ENCODE peak calls at places on chromosomes 13 and 19, in nine cellular contexts. N, G, L, D, W, R, T, J and A are unnamed samples.

GRCh38 chr13:98686281-98686680 is 66.2 kb downstream of the SLC15A1 start:
- DNase-seq in R (no peak), W (no peak), L (no peak), T (no peak), J (no peak), N (no peak), G (no peak), D (no peak), A (no peak)

GRCh38 chr19:37941820-37942515 is 35.0 kb downstream of the SIPA1L3 start:
- DNase-seq in T (no peak), D (no peak), J (peak; percentile 41), W (no peak), R (no peak), N (no peak), L (no peak), G (no peak), A (no peak)

GRCh38 chr19:46487802-46488445 is 7.7 kb downstream of the PNMA8B start:
- DNase-seq in R (peak; percentile 79), T (peak; percentile 36), D (peak; percentile 57), L (peak; percentile 86), W (peak; percentile 83), J (peak; percentile 64), G (peak; percentile 67), N (peak; percentile 46), A (peak; percentile 60)

GRCh38 chr13:41053384-41053826 is 7.9 kb upstream of the WBP4 start:
- DNase-seq in R (no peak), G (no peak), T (no peak), J (no peak), L (no peak), D (no peak), W (no peak), N (peak; percentile 74), A (no peak)

GRCh38 chr19:2962018-2962670 is 15.2 kb upstream of the TLE6 start:
- DNase-seq in W (peak; percentile 74), L (no peak), R (no peak), T (peak; percentile 73), G (no peak), D (peak; percentile 80), N (peak; percentile 66), J (peak; percentile 83), A (peak; percentile 79)

GRCh38 chr19:28234637-28235036 is 978.3 kb downstream of the UQCRFS1 start:
- DNase-seq in N (no peak), D (no peak), L (no peak), R (no peak), T (peak; percentile 46), W (no peak), G (no peak), J (no peak), A (no peak)

GRCh38 chr19:44202470-44202869 is 9.9 kb upstream of the ZNF227 start:
- DNase-seq in N (no peak), D (no peak), J (no peak), T (peak; percentile 10), R (no peak), G (no peak), L (no peak), W (no peak), A (no peak)

GRCh38 chr13:107348931-107349330 is 781.0 kb upstream of the ARGLU1 start:
- DNase-seq in R (no peak), J (peak; percentile 11), N (peak; percentile 17), L (no peak), T (no peak), G (no peak), W (no peak), D (no peak), A (no peak)

GRCh38 chr13:20401958-20402856 is 123.5 kb downstream of the CRYL1 start:
- DNase-seq in L (no peak), G (no peak), J (no peak), D (no peak), T (peak; percentile 72), W (no peak), N (no peak), R (no peak), A (no peak)

GRCh38 chr19:34365463-34366401 is 736 bp downstream of the GPI start:
- DNase-seq in W (peak; percentile 35), L (peak; percentile 74), J (peak; percentile 31), G (no peak), T (peak; percentile 40), D (no peak), R (peak; percentile 45), N (peak; percentile 2), A (no peak)

GRCh38 chr13:37448072-37448471 is 150.5 kb downstream of the POSTN start:
- DNase-seq in D (no peak), G (no peak), W (no peak), T (no peak), N (no peak), L (no peak), R (no peak), J (no peak), A (no peak)

GRCh38 chr13:99085139-99085845 is 107.4 kb upstream of the DOCK9 start:
- DNase-seq in G (no peak), R (no peak), D (no peak), T (no peak), N (no peak), W (peak; percentile 37), L (no peak), J (no peak), A (no peak)

GRCh38 chr19:38452430-38453366 is 19.2 kb downstream of the RYR1 start:
- DNase-seq in L (no peak), J (no peak), R (peak; percentile 53), T (no peak), G (peak; percentile 5), W (peak; percentile 7), N (no peak), D (no peak), A (no peak)

GRCh38 chr13:36979361-36980040 is 19.6 kb downstream of the ALG5 start:
- DNase-seq in L (no peak), J (no peak), D (no peak), G (no peak), R (no peak), T (no peak), W (no peak), N (no peak), A (no peak)

GRCh38 chr13:41212881-41213280 is 18.5 kb upstream of the KBTBD7 start:
- DNase-seq in J (no peak), D (no peak), R (no peak), L (no peak), N (no peak), G (no peak), T (no peak), W (no peak), A (no peak)

GRCh38 chr19:313988-314815 is 23.0 kb upstream of the PLPP2 start:
- DNase-seq in D (no peak), W (no peak), G (no peak), R (no peak), L (peak; percentile 52), T (no peak), N (no peak), J (no peak), A (no peak)

GRCh38 chr13:36163809-36164308 is 32.7 kb upstream of the DCLK1 start:
- DNase-seq in N (no peak), R (peak; percentile 51), D (peak; percentile 33), L (peak; percentile 84), J (no peak), T (peak; percentile 6), W (no peak), G (no peak), A (peak; percentile 92)

GRCh38 chr19:14072535-14073231 is at the start of gene MISP3:
- DNase-seq in T (no peak), J (peak; percentile 42), D (peak; percentile 41), G (no peak), N (no peak), R (peak; percentile 62), L (peak; percentile 73), W (peak; percentile 66), A (no peak)

GRCh38 chr19:48543121-48543710 is 8.8 kb upstream of the SULT2B1 start:
- DNase-seq in G (no peak), T (peak; percentile 68), R (peak; percentile 32), W (no peak), L (no peak), D (no peak), J (peak; percentile 67), N (no peak), A (peak; percentile 52)

GRCh38 chr19:49636230-49636932 is 3.6 kb downstream of the RRAS start:
- DNase-seq in L (no peak), N (no peak), T (no peak), J (no peak), W (no peak), G (no peak), D (no peak), R (no peak), A (no peak)

GRCh38 chr13:33150146-33150545 is 133.9 kb downstream of the KL start:
- DNase-seq in R (no peak), J (no peak), N (no peak), L (no peak), W (no peak), T (no peak), G (no peak), D (peak; percentile 32), A (no peak)

GRCh38 chr19:5288347-5288739 is 52.3 kb downstream of the PTPRS start:
- DNase-seq in R (no peak), D (no peak), T (no peak), J (no peak), W (no peak), N (no peak), L (no peak), G (no peak), A (no peak)

GRCh38 chr19:15251010-15251748 is 18.9 kb upstream of the EPHX3 start:
- DNase-seq in W (no peak), L (peak; percentile 88), D (no peak), N (no peak), G (no peak), J (no peak), T (peak; percentile 67), R (peak; percentile 57), A (peak; percentile 47)

GRCh38 chr13:59755647-59756290 is 408.0 kb downstream of the DIAPH3 start:
- DNase-seq in T (no peak), R (no peak), D (no peak), L (no peak), N (no peak), W (no peak), G (no peak), J (no peak), A (no peak)

GRCh38 chr19:18173572-18174294 is at the start of gene IFI30:
- DNase-seq in G (no peak), N (peak; percentile 49), J (peak; percentile 36), W (peak; percentile 75), T (peak; percentile 59), R (peak; percentile 75), L (peak; percentile 90), D (no peak), A (peak; percentile 73)

GRCh38 chr13:20035130-20035529 is 76.6 kb downstream of the ZMYM2 start:
- DNase-seq in G (no peak), T (no peak), R (no peak), L (no peak), N (no peak), W (no peak), D (no peak), J (no peak), A (no peak)

GRCh38 chr19:29489182-29489951 is 36.4 kb upstream of the VSTM2B start:
- DNase-seq in J (no peak), R (no peak), T (no peak), D (no peak), G (no peak), L (peak; percentile 25), N (no peak), W (no peak), A (no peak)

GRCh38 chr13:61954092-61954491 is 538.4 kb upstream of the PCDH20 start:
- DNase-seq in R (no peak), T (peak; percentile 39), J (peak; percentile 56), G (no peak), N (peak; percentile 38), L (no peak), W (no peak), D (peak; percentile 64), A (peak; percentile 14)

GRCh38 chr13:44128522-44128921 is 245.1 kb upstream of the SERP2 start:
- DNase-seq in R (peak; percentile 43), G (no peak), L (no peak), D (no peak), W (no peak), J (no peak), N (no peak), T (peak; percentile 56), A (no peak)